ENCODE peak calls at places on chromosomes 7 and 10, in five cellular contexts. S is neural progenitor cell, Y is HT1080, N is head of caudate nucleus, J is GM18507. A is an unnamed sample.

GRCh38 chr7:29158748-29159147 is 12.4 kb upstream of the CPVL start:
- DNase-seq in S (no peak), Y (no peak), N (no peak), J (no peak), A (no peak)

GRCh38 chr10:102644066-102644645 is at the start of gene TRIM8:
- DNase-seq in S (peak), Y (no peak), N (peak), J (no peak), A (peak)

GRCh38 chr7:154372106-154372505 is 319.9 kb downstream of the DPP6 start:
- DNase-seq in S (no peak), Y (no peak), N (peak), J (no peak), A (no peak)

GRCh38 chr10:119370046-119370770 is 162.8 kb downstream of the GRK5 start:
- DNase-seq in S (no peak), Y (no peak), N (no peak), J (no peak), A (no peak)

GRCh38 chr10:124007102-124007772 is 86.2 kb downstream of the CHST15 start:
- DNase-seq in S (no peak), Y (no peak), N (peak), J (no peak), A (no peak)

GRCh38 chr10:14748471-14748870 is 26.2 kb downstream of the FAM107B start:
- DNase-seq in S (no peak), Y (no peak), N (no peak), J (no peak), A (no peak)

GRCh38 chr7:25885057-25885576 is 266.9 kb upstream of the NFE2L3 start:
- DNase-seq in S (no peak), Y (no peak), N (no peak), J (no peak), A (no peak)

GRCh38 chr10:34861293-34862004 is 46.4 kb upstream of the PARD3 start:
- DNase-seq in S (peak), Y (no peak), N (no peak), J (no peak), A (no peak)

GRCh38 chr10:93219347-93219746 is 145.7 kb downstream of the CYP26A1 start:
- DNase-seq in S (no peak), Y (no peak), N (no peak), J (no peak), A (no peak)

GRCh38 chr7:24716480-24717246 is 40.6 kb downstream of the GSDME start:
- DNase-seq in S (no peak), Y (no peak), N (peak), J (no peak), A (no peak)

GRCh38 chr10:130559213-130559944 is 423.2 kb downstream of the GLRX3 start:
- DNase-seq in S (no peak), Y (no peak), N (no peak), J (no peak), A (no peak)

GRCh38 chr7:20607216-20607615 is 8.3 kb upstream of the ABCB5 start:
- DNase-seq in S (no peak), Y (no peak), N (no peak), J (no peak), A (no peak)

GRCh38 chr7:151812967-151813366 is 63.9 kb downstream of the PRKAG2 start:
- DNase-seq in S (no peak), Y (no peak), N (no peak), J (no peak), A (no peak)

GRCh38 chr7:119900996-119901395 is 372.0 kb upstream of the KCND2 start:
- DNase-seq in S (peak), Y (peak), N (no peak), J (no peak), A (no peak)

GRCh38 chr10:3622845-3623621 is 162.0 kb downstream of the KLF6 start:
- DNase-seq in S (no peak), Y (peak), N (no peak), J (no peak), A (no peak)

GRCh38 chr7:115910541-115911164 is 119.9 kb downstream of the TFEC start:
- DNase-seq in S (peak), Y (peak), N (no peak), J (no peak), A (no peak)

GRCh38 chr10:99621454-99622246 is 1.4 kb upstream of the SLC25A28 start:
- DNase-seq in S (no peak), Y (no peak), N (no peak), J (no peak), A (peak)

GRCh38 chr10:110901954-110902819 is 16.8 kb downstream of the BBIP1 start:
- DNase-seq in S (no peak), Y (peak), N (no peak), J (no peak), A (no peak)

GRCh38 chr10:43304687-43305333 is 37.9 kb upstream of the RASGEF1A start:
- DNase-seq in S (peak), Y (no peak), N (peak), J (no peak), A (peak)

GRCh38 chr7:42869131-42870020 is 42.5 kb downstream of the C7orf25 start:
- DNase-seq in S (no peak), Y (no peak), N (no peak), J (no peak), A (no peak)

GRCh38 chr10:78738861-78739260 is 329.9 kb upstream of the ZMIZ1 start:
- DNase-seq in S (no peak), Y (no peak), N (no peak), J (no peak), A (no peak)

GRCh38 chr7:70037171-70037933 is 439.1 kb downstream of the AUTS2 start:
- DNase-seq in S (no peak), Y (no peak), N (no peak), J (no peak), A (no peak)

GRCh38 chr10:112247791-112248190 is 35.4 kb upstream of the TECTB start:
- DNase-seq in S (no peak), Y (no peak), N (no peak), J (no peak), A (no peak)

GRCh38 chr7:36289833-36290661 is 99.6 kb upstream of the ANLN start:
- DNase-seq in S (no peak), Y (no peak), N (no peak), J (no peak), A (no peak)

GRCh38 chr7:119197872-119198527 is 973.5 kb downstream of the ANKRD7 start:
- DNase-seq in S (peak), Y (peak), N (no peak), J (peak), A (no peak)

GRCh38 chr7:5283421-5284303 is 919 bp downstream of the SLC29A4 start:
- DNase-seq in S (peak), Y (no peak), N (no peak), J (no peak), A (no peak)

GRCh38 chr10:36172574-36172973 is 530.5 kb upstream of the FZD8 start:
- DNase-seq in S (no peak), Y (peak), N (no peak), J (no peak), A (no peak)

GRCh38 chr10:95537543-95537930 is 23.6 kb downstream of the SORBS1 start:
- DNase-seq in S (no peak), Y (peak), N (no peak), J (no peak), A (no peak)

GRCh38 chr7:151699920-151700319 is 177.0 kb downstream of the PRKAG2 start:
- DNase-seq in S (no peak), Y (peak), N (no peak), J (no peak), A (no peak)

GRCh38 chr10:76190871-76191270 is 759.4 kb downstream of the LRMDA start:
- DNase-seq in S (no peak), Y (no peak), N (no peak), J (no peak), A (no peak)

GRCh38 chr10:5968037-5968680 is 9.2 kb downstream of the IL15RA start:
- DNase-seq in S (no peak), Y (no peak), N (no peak), J (no peak), A (no peak)

GRCh38 chr7:37448637-37449331 is at the start of gene ELMO1:
- DNase-seq in S (peak), Y (peak), N (peak), J (peak), A (peak)

GRCh38 chr10:19832624-19833507 is 16.6 kb downstream of the PLXDC2 start:
- DNase-seq in S (peak), Y (no peak), N (no peak), J (no peak), A (no peak)

GRCh38 chr10:86389441-86390193 is 23.0 kb upstream of the GRID1 start:
- DNase-seq in S (peak), Y (no peak), N (peak), J (peak), A (peak)

GRCh38 chr7:2170576-2171521 is 61.9 kb downstream of the MAD1L1 start:
- DNase-seq in S (no peak), Y (no peak), N (no peak), J (no peak), A (no peak)

GRCh38 chr7:105473163-105473562 is 48.9 kb downstream of the PUS7 start:
- DNase-seq in S (no peak), Y (peak), N (no peak), J (no peak), A (no peak)

GRCh38 chr7:95950698-95951097 is 178.3 kb downstream of the DYNC1I1 start:
- DNase-seq in S (no peak), Y (peak), N (no peak), J (no peak), A (no peak)

GRCh38 chr7:103887050-103887449 is 102.4 kb downstream of the RELN start:
- DNase-seq in S (no peak), Y (no peak), N (no peak), J (no peak), A (no peak)